ENCODE peak calls at places on chromosomes 16 and 17, in seven cellular contexts. U, F, E, B, V, P and A are unnamed samples.

GRCh38 chr16:48276102-48276501 is 28.8 kb upstream of the ABCC11 start:
- DNase-seq in B (no peak), E (no peak), P (no peak), U (no peak), F (no peak), V (no peak), A (no peak)

GRCh38 chr16:85428899-85429775 is 184.0 kb upstream of the GSE1 start:
- DNase-seq in V (peak), B (no peak), E (peak), P (no peak), F (no peak), U (no peak), A (no peak)

GRCh38 chr17:20189322-20189721 is 180.2 kb downstream of the SPECC1 start:
- DNase-seq in F (no peak), U (no peak), P (no peak), B (no peak), E (no peak), V (no peak), A (no peak)

GRCh38 chr17:78114831-78115723 is 13.5 kb downstream of the TMC6 start:
- DNase-seq in V (no peak), E (no peak), B (no peak), U (no peak), P (no peak), F (no peak), A (no peak)

GRCh38 chr16:67339453-67339852 is 12.8 kb downstream of the LRRC36 start:
- DNase-seq in E (no peak), P (no peak), V (no peak), B (no peak), U (peak), F (no peak), A (no peak)

GRCh38 chr16:12869681-12870427 is 31.5 kb upstream of the SHISA9 start:
- DNase-seq in P (no peak), F (no peak), V (no peak), B (no peak), E (no peak), U (no peak), A (no peak)

GRCh38 chr16:17283022-17283421 is 187.7 kb downstream of the XYLT1 start:
- DNase-seq in E (no peak), F (no peak), V (no peak), B (no peak), P (no peak), U (no peak), A (no peak)

GRCh38 chr16:12409700-12410099 is 394.0 kb downstream of the CPPED1 start:
- DNase-seq in U (no peak), F (no peak), P (no peak), E (no peak), V (no peak), B (no peak), A (no peak)

GRCh38 chr17:39270923-39271322 is 45.2 kb upstream of the STAC2 start:
- DNase-seq in U (peak), E (no peak), V (no peak), B (no peak), P (no peak), F (no peak), A (no peak)

GRCh38 chr17:78172284-78173024 is 4.1 kb downstream of the SYNGR2 start:
- DNase-seq in B (peak), V (peak), P (peak), U (peak), F (peak), E (no peak), A (no peak)

GRCh38 chr17:33925650-33926049 is 329.4 kb upstream of the CCL2 start:
- DNase-seq in U (no peak), B (no peak), P (no peak), E (no peak), F (no peak), V (no peak), A (no peak)

GRCh38 chr16:9527976-9528375 is 436.5 kb downstream of the HAPSTR1 start:
- DNase-seq in V (no peak), P (no peak), F (no peak), B (no peak), U (no peak), E (no peak), A (no peak)

GRCh38 chr17:58219007-58219788 is at the start of gene MKS1:
- DNase-seq in E (peak), V (peak), B (peak), F (peak), U (peak), P (peak), A (peak)

GRCh38 chr16:75273054-75273925 is 21.9 kb upstream of the BCAR1 start:
- DNase-seq in U (no peak), F (no peak), V (no peak), B (no peak), E (no peak), P (no peak), A (no peak)

GRCh38 chr16:19860146-19861030 is 24.3 kb downstream of the GPRC5B start:
- DNase-seq in V (no peak), E (no peak), P (no peak), B (no peak), F (no peak), U (no peak), A (no peak)

GRCh38 chr17:82396601-82397435 is 21.3 kb upstream of the HEXD start:
- DNase-seq in F (peak), P (no peak), E (no peak), V (no peak), B (no peak), U (no peak), A (no peak)

GRCh38 chr17:30332057-30332542 is 1.8 kb downstream of the TMIGD1 start:
- DNase-seq in P (no peak), E (no peak), U (peak), V (no peak), F (no peak), B (no peak), A (no peak)

GRCh38 chr16:35754391-35755369 is 2295.3 kb downstream of the TP53TG3F start:
- DNase-seq in E (no peak), F (no peak), B (no peak), V (no peak), P (no peak), U (no peak), A (no peak)

GRCh38 chr17:27381007-27381501 is 75.2 kb upstream of the KSR1 start:
- DNase-seq in V (peak), F (no peak), U (peak), E (peak), B (peak), P (peak), A (no peak)

GRCh38 chr17:63675607-63676539 is 24.1 kb downstream of the LIMD2 start:
- DNase-seq in V (peak), F (peak), U (peak), E (peak), B (peak), P (peak), A (no peak)

GRCh38 chr17:13616031-13616430 is 14.3 kb upstream of the HS3ST3A1 start:
- DNase-seq in B (no peak), V (no peak), E (no peak), P (no peak), U (no peak), F (no peak), A (no peak)

GRCh38 chr16:56933266-56933619 is 1.3 kb downstream of the HERPUD1 start:
- DNase-seq in V (no peak), B (no peak), P (no peak), F (no peak), U (no peak), E (no peak), A (no peak)

GRCh38 chr17:34163681-34164080 is 91.4 kb upstream of the CCL2 start:
- DNase-seq in P (no peak), B (no peak), F (no peak), V (no peak), U (peak), E (no peak), A (no peak)

GRCh38 chr17:7177954-7178477 is 1.2 kb downstream of the ASGR1 start:
- DNase-seq in E (peak), F (no peak), U (no peak), P (no peak), B (no peak), V (no peak), A (no peak)

GRCh38 chr16:31055613-31056012 is 18.4 kb downstream of the ZNF668 start:
- DNase-seq in E (no peak), P (no peak), U (no peak), V (no peak), F (no peak), B (no peak), A (no peak)

GRCh38 chr17:80949451-80950421 is 41.9 kb upstream of the CHMP6 start:
- DNase-seq in F (no peak), B (no peak), P (no peak), U (no peak), V (no peak), E (no peak), A (no peak)

GRCh38 chr17:16418684-16419066 is 3.3 kb downstream of the TRPV2 start:
- DNase-seq in F (no peak), V (no peak), U (no peak), E (no peak), B (no peak), P (no peak), A (no peak)

GRCh38 chr17:81511800-81512559 is 619 bp downstream of the ACTG1 start:
- DNase-seq in V (no peak), F (no peak), P (peak), U (peak), E (peak), B (no peak), A (no peak)

GRCh38 chr17:13735444-13735843 is 133.7 kb upstream of the HS3ST3A1 start:
- DNase-seq in P (no peak), E (no peak), F (no peak), U (peak), V (no peak), B (no peak), A (no peak)

GRCh38 chr16:3963203-3963602 is 82.7 kb upstream of the CREBBP start:
- DNase-seq in V (no peak), P (no peak), B (no peak), F (no peak), U (no peak), E (no peak), A (no peak)

GRCh38 chr17:64282753-64283080 is 19.7 kb upstream of the TEX2 start:
- DNase-seq in B (no peak), E (no peak), P (no peak), F (no peak), U (no peak), V (no peak), A (no peak)

GRCh38 chr16:11955713-11956123 is 9.3 kb upstream of the TNFRSF17 start:
- DNase-seq in U (peak), P (no peak), B (no peak), V (no peak), F (no peak), E (no peak), A (no peak)

GRCh38 chr16:23432176-23433128 is 20.5 kb downstream of the COG7 start:
- DNase-seq in U (peak), V (no peak), F (no peak), E (no peak), B (no peak), P (no peak), A (no peak)

GRCh38 chr16:87836844-87837581 is 32.3 kb downstream of the SLC7A5 start:
- DNase-seq in P (no peak), F (no peak), E (no peak), U (no peak), B (no peak), V (no peak), A (no peak)

GRCh38 chr16:21244798-21245197 is 11.3 kb downstream of the ANKS4B start:
- DNase-seq in E (no peak), F (no peak), U (no peak), B (no peak), P (no peak), V (no peak), A (no peak)

DNA sequence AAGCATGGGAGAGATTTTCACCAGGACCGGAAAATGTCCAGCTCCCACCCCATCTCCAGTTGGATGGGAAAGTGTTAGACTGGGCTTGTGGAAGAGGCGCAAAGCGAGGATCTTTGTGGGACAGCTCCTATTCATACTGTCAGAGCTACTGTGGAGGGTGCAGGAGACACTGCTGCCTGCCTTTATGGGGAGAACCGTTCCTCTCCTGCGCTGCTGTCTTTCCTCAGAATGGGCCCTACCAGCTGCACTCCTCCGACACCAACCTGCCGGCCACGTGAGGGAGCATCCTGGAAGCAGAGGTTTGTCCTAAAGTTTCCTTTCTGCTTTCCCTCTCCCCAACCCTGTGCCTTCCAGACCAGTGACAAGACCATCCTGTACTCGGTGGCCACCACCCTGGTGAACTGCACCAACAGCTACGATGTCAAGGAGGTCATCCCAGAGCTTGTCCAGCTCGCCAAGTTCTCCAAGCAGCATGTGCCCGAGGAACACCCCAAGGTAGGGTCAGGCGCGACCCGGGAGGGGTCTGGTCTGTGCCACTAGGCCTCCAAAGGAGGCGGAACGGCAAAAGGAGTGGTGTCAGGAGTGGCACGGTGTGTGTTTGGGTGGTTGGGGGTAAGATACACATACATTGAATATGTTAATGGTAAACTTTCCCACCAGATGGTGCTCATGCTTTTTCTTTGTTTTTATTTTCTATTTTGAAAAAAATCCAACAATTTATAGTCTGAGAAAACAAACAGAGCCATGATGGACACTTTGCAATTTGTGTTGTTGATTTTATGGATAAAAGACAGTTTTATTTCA is 23.0 kb downstream of the SLC35G3 start:
- DNase-seq in E (no peak), F (no peak), V (no peak), P (no peak), U (peak), B (no peak), A (no peak)
- TF ChIP-seq CTCF in E (peak), F (peak), V (peak), P (peak), U (peak), B (peak), A (peak)

GRCh38 chr16:2089676-2090480 is 42.1 kb downstream of the TSC2 start:
- DNase-seq in U (no peak), B (no peak), F (no peak), E (peak), P (no peak), V (no peak), A (no peak)
- TF ChIP-seq POLR2A in U (no peak), B (no peak), F (no peak), E (no peak), P (no peak), V (no peak), A (no peak)

GRCh38 chr17:42312285-42313130 is 24.2 kb downstream of the STAT5A start:
- DNase-seq in V (peak), P (peak), B (peak), E (peak), U (peak), F (peak), A (no peak)
- TF ChIP-seq CTCF in V (peak), P (peak), B (peak), E (peak), U (peak), F (peak), A (peak)

GRCh38 chr17:44503080-44503842 is at the start of gene GPATCH8:
- DNase-seq in B (peak), P (peak), U (peak), F (peak), V (peak), E (peak), A (peak)

GRCh38 chr17:44502598-44503079 is 567 bp downstream of the GPATCH8 start:
- DNase-seq in U (peak), P (no peak), V (no peak), B (peak), F (peak), E (no peak), A (no peak)

GRCh38 chr17:44496815-44497214 is 6.4 kb downstream of the GPATCH8 start:
- DNase-seq in B (no peak), V (no peak), P (no peak), F (no peak), E (no peak), U (no peak), A (no peak)

GRCh38 chr17:44501866-44502265 is 1.3 kb downstream of the GPATCH8 start:
- DNase-seq in V (no peak), U (no peak), B (no peak), F (no peak), P (no peak), E (no peak), A (no peak)

DNA sequence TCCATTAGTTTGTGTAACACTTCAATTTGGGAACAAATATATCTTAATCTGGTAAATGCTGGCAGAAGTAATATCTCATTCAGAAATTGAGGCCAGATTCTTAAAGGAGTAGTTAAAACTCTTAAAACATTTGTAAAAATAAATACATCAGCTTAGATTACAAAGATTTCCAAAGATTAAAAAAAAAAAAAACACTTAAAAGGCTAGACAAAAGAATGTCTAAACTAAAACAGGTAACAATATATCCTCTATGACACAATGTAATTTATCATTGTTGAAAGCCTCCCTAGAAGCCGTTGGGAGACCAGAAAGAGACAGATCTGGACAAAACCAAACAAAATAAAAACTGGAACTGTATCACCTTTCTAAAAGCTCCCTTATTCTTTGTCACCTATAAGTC is 3.5 kb downstream of the GPATCH8 start:
- DNase-seq in E (no peak), P (no peak), U (no peak), F (no peak), B (no peak), V (no peak), A (no peak)
- TF ChIP-seq POLR2A in E (no peak), P (no peak), U (no peak), F (no peak), B (no peak), V (no peak), A (no peak)

DNA sequence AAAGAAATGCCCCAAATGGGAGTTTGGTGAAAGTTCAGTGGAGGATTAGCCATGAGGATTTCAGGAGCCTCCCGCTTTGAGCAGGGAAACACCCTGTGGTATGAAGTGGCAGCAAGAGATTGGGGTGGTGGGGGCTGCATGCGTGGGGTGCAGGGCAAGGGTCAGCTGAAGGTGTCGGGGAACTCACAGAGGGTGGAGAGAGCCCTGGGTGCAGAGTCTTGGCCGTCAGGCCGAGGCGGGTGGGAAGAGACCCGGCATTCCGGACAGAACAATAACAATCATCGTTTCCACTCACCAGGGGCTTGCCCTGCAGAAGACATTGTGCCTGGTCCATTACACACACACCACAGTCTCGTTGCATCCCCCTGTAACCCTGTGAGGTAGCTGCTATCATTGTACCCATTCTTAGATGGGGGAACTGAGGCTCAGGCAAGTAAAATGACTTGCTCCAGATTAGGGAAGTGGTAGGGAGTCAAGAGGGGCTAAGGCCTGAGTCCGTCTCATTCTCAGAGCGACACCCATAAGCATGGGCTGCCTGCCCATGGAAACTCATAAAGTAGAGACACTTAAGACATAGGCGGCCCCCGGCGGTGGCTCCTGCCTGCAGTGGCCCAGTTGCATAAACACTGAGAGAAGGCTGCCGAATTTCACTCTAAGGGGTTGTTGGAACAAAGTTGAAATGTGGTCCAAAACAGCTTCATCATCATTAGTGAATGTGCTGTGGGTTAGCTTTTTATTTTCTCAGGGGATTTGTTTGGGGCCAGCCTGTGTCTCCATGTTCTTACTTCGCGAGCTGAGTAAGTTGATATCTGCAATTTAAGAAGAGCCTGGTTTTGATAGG is 93.3 kb downstream of the CMIP start:
- DNase-seq in F (no peak), U (no peak), V (no peak), B (no peak), E (no peak), P (no peak), A (no peak)
- TF ChIP-seq CTCF in F (no peak), U (no peak), V (no peak), B (no peak), E (no peak), P (no peak), A (no peak)

DNA sequence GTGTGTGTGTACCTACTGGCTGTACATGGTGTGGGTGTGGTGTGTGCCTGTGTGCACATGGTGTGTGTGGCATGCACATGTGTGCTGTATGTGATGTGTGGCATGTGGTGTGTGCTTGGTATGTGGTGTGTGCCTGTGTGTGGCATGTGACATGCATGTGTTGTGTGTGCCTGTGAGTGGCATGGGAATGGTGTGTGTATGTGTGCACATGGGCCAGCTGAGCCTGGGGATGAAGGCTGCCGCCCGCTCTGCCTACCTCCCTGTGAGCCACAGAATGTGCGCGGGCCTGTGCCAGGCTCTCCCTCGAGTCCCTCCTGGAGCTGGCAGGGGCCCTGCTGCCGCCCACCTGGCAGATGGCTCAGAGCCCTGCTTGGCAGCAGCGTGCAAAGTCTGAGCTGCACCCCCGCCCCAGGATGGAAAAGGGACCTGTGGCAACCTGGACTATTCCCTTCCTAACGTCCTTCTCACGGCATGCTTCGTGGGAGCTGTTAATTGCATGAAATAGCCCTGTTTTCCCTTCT is 9.3 kb downstream of the PRSS27 start:
- DNase-seq in U (no peak), E (peak), B (no peak), V (no peak), F (no peak), P (no peak), A (no peak)
- TF ChIP-seq POLR2A in U (no peak), E (no peak), B (no peak), V (no peak), F (no peak), P (no peak), A (no peak)

GRCh38 chr17:44672479-44673093 is 16.3 kb downstream of the MEIOC start:
- DNase-seq in V (no peak), U (peak), P (no peak), B (no peak), E (no peak), F (no peak), A (no peak)
- TF ChIP-seq CTCF in V (no peak), U (peak), P (peak), B (peak), E (peak), F (peak), A (peak)

GRCh38 chr16:51149251-51149661 is 1.8 kb downstream of the SALL1 start:
- DNase-seq in E (no peak), P (no peak), V (no peak), F (no peak), B (no peak), U (no peak), A (no peak)
- TF ChIP-seq POLR2A in E (no peak), P (no peak), V (no peak), F (no peak), B (no peak), U (no peak), A (no peak)

DNA sequence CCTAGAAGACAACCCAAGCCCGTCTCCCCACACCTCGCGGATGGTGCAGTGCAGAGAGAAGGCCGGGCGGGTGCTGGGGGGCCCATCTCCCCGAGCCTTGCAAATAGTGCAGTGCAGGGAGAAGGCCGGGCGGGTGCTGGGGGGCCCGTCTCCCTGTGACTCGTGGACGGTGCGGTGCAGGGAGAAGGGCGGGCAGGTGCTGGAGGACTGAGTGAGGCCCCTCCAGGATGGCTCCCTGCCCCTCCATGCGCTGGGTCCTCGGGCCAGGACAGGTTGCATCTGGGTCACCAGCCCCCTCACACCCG is 40.0 kb upstream of the ACSF3 start:
- DNase-seq in E (no peak), F (no peak), P (no peak), V (no peak), B (no peak), U (no peak), A (no peak)
- TF ChIP-seq CTCF in E (no peak), F (no peak), P (no peak), V (no peak), B (no peak), U (no peak), A (no peak)